ENCODE peak calls at places on chromosomes 16 and 17, in eight cellular contexts. W, H, R, S, D, L, G and I are unnamed samples.

GRCh38 chr16:21265104-21265825 is 12.8 kb downstream of the CRYM start:
- DNase-seq in D (no peak), H (no peak), L (peak), G (no peak), S (no peak), R (no peak), W (no peak), I (no peak)

GRCh38 chr17:77297693-77298666 is 157.2 kb downstream of the SEC14L1 start:
- DNase-seq in L (no peak), D (no peak), S (no peak), W (no peak), R (no peak), H (no peak), G (no peak), I (no peak)

GRCh38 chr16:67128417-67128816 is 18.7 kb downstream of the PHAF1 start:
- DNase-seq in D (no peak), H (no peak), L (no peak), W (no peak), R (no peak), S (no peak), G (no peak), I (no peak)

GRCh38 chr16:49631521-49632041 is 224.3 kb downstream of the ZNF423 start:
- DNase-seq in D (no peak), L (no peak), H (no peak), W (peak), G (no peak), R (no peak), S (peak), I (no peak)

GRCh38 chr17:2237960-2238359 is 65.6 kb downstream of the SMG6 start:
- DNase-seq in D (no peak), G (no peak), L (no peak), H (no peak), S (no peak), W (no peak), R (no peak), I (no peak)

GRCh38 chr16:51374346-51374745 is 223.3 kb upstream of the SALL1 start:
- DNase-seq in G (no peak), W (no peak), D (no peak), R (no peak), S (no peak), H (no peak), L (no peak), I (no peak)

GRCh38 chr17:79841369-79842135 is 2.3 kb upstream of the CBX4 start:
- DNase-seq in R (peak), L (no peak), W (no peak), G (no peak), D (no peak), H (peak), S (no peak), I (no peak)

GRCh38 chr16:29000019-29000418 is 15.2 kb downstream of the LAT start:
- DNase-seq in L (no peak), D (no peak), R (no peak), S (no peak), W (no peak), G (no peak), H (no peak), I (no peak)

GRCh38 chr16:86049641-86050040 is 150.7 kb downstream of the IRF8 start:
- DNase-seq in R (no peak), D (no peak), W (no peak), S (no peak), G (no peak), L (no peak), H (no peak), I (no peak)

GRCh38 chr16:2149630-2150417 is 1.4 kb downstream of the RAB26 start:
- DNase-seq in S (no peak), G (no peak), W (no peak), D (no peak), L (no peak), H (peak), R (no peak), I (no peak)

GRCh38 chr17:50079334-50080095 is 15.6 kb upstream of the PDK2 start:
- DNase-seq in G (no peak), H (peak), L (no peak), R (no peak), S (no peak), D (no peak), W (peak), I (no peak)

GRCh38 chr17:44108440-44109311 is 14.8 kb downstream of the HDAC5 start:
- DNase-seq in H (peak), R (no peak), G (no peak), D (peak), S (peak), W (peak), L (peak), I (peak)